ENCODE peak calls at places on chromosomes 5 and 9, in seven cellular contexts. One of them, this sample, is unnamed.

GRCh38 chr9:137916540-137916939 is 39.0 kb downstream of the CACNA1B start:
- DNase-seq in lung: no peak
- DNase-seq in BE2C: no peak
- DNase-seq in NCI-H510A: no peak
- DNase-seq in pancreas: no peak
- DNase-seq in uterus: no peak
- DNase-seq in psoas muscle: no peak
- DNase-seq in this sample: no peak

GRCh38 chr5:141521244-141521781 is 32.4 kb downstream of the PCDHGC5 start:
- DNase-seq in lung: no peak
- DNase-seq in uterus: no peak
- DNase-seq in psoas muscle: no peak
- DNase-seq in NCI-H510A: no peak
- DNase-seq in pancreas: no peak
- DNase-seq in BE2C: no peak
- DNase-seq in this sample: peak

GRCh38 chr9:130857864-130858730 is 23.0 kb downstream of the ABL1 start:
- DNase-seq in lung: no peak
- DNase-seq in uterus: peak
- DNase-seq in NCI-H510A: no peak
- DNase-seq in psoas muscle: peak
- DNase-seq in pancreas: no peak
- DNase-seq in BE2C: no peak
- DNase-seq in this sample: no peak

GRCh38 chr5:107381189-107381856 is 289.4 kb downstream of the EFNA5 start:
- DNase-seq in lung: no peak
- DNase-seq in uterus: no peak
- DNase-seq in NCI-H510A: no peak
- DNase-seq in psoas muscle: peak
- DNase-seq in pancreas: no peak
- DNase-seq in BE2C: no peak
- DNase-seq in this sample: no peak

GRCh38 chr5:72452515-72453259 is 54.5 kb downstream of the ZNF366 start:
- DNase-seq in BE2C: no peak
- DNase-seq in pancreas: no peak
- DNase-seq in lung: peak
- DNase-seq in uterus: peak
- DNase-seq in NCI-H510A: no peak
- DNase-seq in psoas muscle: peak
- DNase-seq in this sample: no peak

GRCh38 chr5:151528996-151529395 is 62.1 kb downstream of the FAT2 start:
- DNase-seq in psoas muscle: no peak
- DNase-seq in NCI-H510A: no peak
- DNase-seq in lung: no peak
- DNase-seq in uterus: no peak
- DNase-seq in BE2C: no peak
- DNase-seq in pancreas: no peak
- DNase-seq in this sample: no peak

GRCh38 chr5:77449981-77450380 is 42.1 kb downstream of the WDR41 start:
- DNase-seq in psoas muscle: no peak
- DNase-seq in BE2C: no peak
- DNase-seq in uterus: no peak
- DNase-seq in lung: no peak
- DNase-seq in pancreas: no peak
- DNase-seq in NCI-H510A: no peak
- DNase-seq in this sample: no peak

GRCh38 chr5:172283862-172284274 is 304 bp upstream of the UBTD2 start:
- DNase-seq in pancreas: peak
- DNase-seq in BE2C: peak
- DNase-seq in NCI-H510A: peak
- DNase-seq in uterus: peak
- DNase-seq in psoas muscle: peak
- DNase-seq in lung: peak
- DNase-seq in this sample: peak

GRCh38 chr5:97094579-97095317 is 47.7 kb downstream of the LIX1 start:
- DNase-seq in pancreas: no peak
- DNase-seq in lung: no peak
- DNase-seq in uterus: no peak
- DNase-seq in BE2C: no peak
- DNase-seq in psoas muscle: no peak
- DNase-seq in NCI-H510A: no peak
- DNase-seq in this sample: no peak

GRCh38 chr5:17854901-17855300 is 220.6 kb downstream of the TAF11L14 start:
- DNase-seq in NCI-H510A: no peak
- DNase-seq in uterus: no peak
- DNase-seq in pancreas: no peak
- DNase-seq in BE2C: no peak
- DNase-seq in lung: no peak
- DNase-seq in psoas muscle: no peak
- DNase-seq in this sample: no peak

GRCh38 chr5:52481216-52481615 is 306.5 kb upstream of the ITGA1 start:
- DNase-seq in psoas muscle: no peak
- DNase-seq in lung: no peak
- DNase-seq in uterus: no peak
- DNase-seq in pancreas: no peak
- DNase-seq in NCI-H510A: no peak
- DNase-seq in BE2C: no peak
- DNase-seq in this sample: no peak

GRCh38 chr9:624935-625505 is 216.5 kb upstream of the DMRT1 start:
- DNase-seq in NCI-H510A: no peak
- DNase-seq in lung: no peak
- DNase-seq in BE2C: no peak
- DNase-seq in psoas muscle: no peak
- DNase-seq in uterus: no peak
- DNase-seq in pancreas: no peak
- DNase-seq in this sample: no peak

GRCh38 chr5:114957384-114957783 is 212.3 kb downstream of the TRIM36 start:
- DNase-seq in BE2C: no peak
- DNase-seq in lung: no peak
- DNase-seq in psoas muscle: no peak
- DNase-seq in NCI-H510A: no peak
- DNase-seq in pancreas: no peak
- DNase-seq in uterus: no peak
- DNase-seq in this sample: no peak

GRCh38 chr5:57501414-57502321 is 19.1 kb upstream of the ACTBL2 start:
- DNase-seq in uterus: no peak
- DNase-seq in BE2C: peak
- DNase-seq in pancreas: no peak
- DNase-seq in NCI-H510A: no peak
- DNase-seq in lung: no peak
- DNase-seq in psoas muscle: no peak
- DNase-seq in this sample: no peak

GRCh38 chr5:141567513-141568117 is 51.2 kb downstream of the DIAPH1 start:
- DNase-seq in psoas muscle: no peak
- DNase-seq in lung: no peak
- DNase-seq in uterus: no peak
- DNase-seq in pancreas: no peak
- DNase-seq in BE2C: no peak
- DNase-seq in NCI-H510A: no peak
- DNase-seq in this sample: no peak

GRCh38 chr5:142545653-142546322 is 140.1 kb downstream of the FGF1 start:
- DNase-seq in pancreas: no peak
- DNase-seq in BE2C: no peak
- DNase-seq in lung: no peak
- DNase-seq in psoas muscle: no peak
- DNase-seq in NCI-H510A: no peak
- DNase-seq in uterus: no peak
- DNase-seq in this sample: no peak

GRCh38 chr9:107929439-107929838 is 439.9 kb upstream of the KLF4 start:
- DNase-seq in BE2C: no peak
- DNase-seq in uterus: peak
- DNase-seq in pancreas: no peak
- DNase-seq in NCI-H510A: no peak
- DNase-seq in psoas muscle: peak
- DNase-seq in lung: peak
- DNase-seq in this sample: no peak

GRCh38 chr9:35287986-35288515 is 126.2 kb downstream of the UNC13B start:
- DNase-seq in pancreas: no peak
- DNase-seq in NCI-H510A: no peak
- DNase-seq in lung: no peak
- DNase-seq in uterus: no peak
- DNase-seq in psoas muscle: no peak
- DNase-seq in BE2C: no peak
- DNase-seq in this sample: no peak

GRCh38 chr9:70412678-70413426 is 1.6 kb downstream of the KLF9 start:
- DNase-seq in pancreas: peak
- DNase-seq in NCI-H510A: peak
- DNase-seq in uterus: peak
- DNase-seq in lung: peak
- DNase-seq in BE2C: peak
- DNase-seq in psoas muscle: peak
- DNase-seq in this sample: no peak

GRCh38 chr9:77455312-77455927 is 192.7 kb downstream of the GNA14 start:
- DNase-seq in NCI-H510A: no peak
- DNase-seq in pancreas: no peak
- DNase-seq in lung: no peak
- DNase-seq in uterus: no peak
- DNase-seq in BE2C: peak
- DNase-seq in psoas muscle: no peak
- DNase-seq in this sample: no peak

GRCh38 chr9:134060546-134060945 is 7.3 kb downstream of the BRD3 start:
- DNase-seq in uterus: no peak
- DNase-seq in lung: no peak
- DNase-seq in NCI-H510A: no peak
- DNase-seq in BE2C: no peak
- DNase-seq in psoas muscle: no peak
- DNase-seq in pancreas: no peak
- DNase-seq in this sample: no peak

GRCh38 chr5:170552486-170553122 is 48.8 kb downstream of the KCNIP1 start:
- DNase-seq in BE2C: no peak
- DNase-seq in pancreas: no peak
- DNase-seq in lung: no peak
- DNase-seq in psoas muscle: peak
- DNase-seq in NCI-H510A: no peak
- DNase-seq in uterus: peak
- DNase-seq in this sample: no peak

GRCh38 chr9:127862075-127863011 is 7.9 kb upstream of the ENG start:
- DNase-seq in uterus: peak
- DNase-seq in NCI-H510A: no peak
- DNase-seq in pancreas: peak
- DNase-seq in BE2C: no peak
- DNase-seq in psoas muscle: peak
- DNase-seq in lung: peak
- DNase-seq in this sample: no peak

GRCh38 chr5:110903966-110904365 is 165.2 kb downstream of the SLC25A46 start:
- DNase-seq in lung: no peak
- DNase-seq in uterus: no peak
- DNase-seq in BE2C: no peak
- DNase-seq in NCI-H510A: no peak
- DNase-seq in pancreas: no peak
- DNase-seq in psoas muscle: no peak
- DNase-seq in this sample: no peak

GRCh38 chr5:134070979-134071849 is 43.3 kb upstream of the TCF7 start:
- DNase-seq in NCI-H510A: no peak
- DNase-seq in pancreas: peak
- DNase-seq in lung: no peak
- DNase-seq in uterus: no peak
- DNase-seq in BE2C: no peak
- DNase-seq in psoas muscle: no peak
- DNase-seq in this sample: no peak

GRCh38 chr5:18329346-18329745 is 695.1 kb downstream of the TAF11L14 start:
- DNase-seq in NCI-H510A: no peak
- DNase-seq in psoas muscle: no peak
- DNase-seq in lung: no peak
- DNase-seq in uterus: no peak
- DNase-seq in pancreas: no peak
- DNase-seq in BE2C: no peak
- DNase-seq in this sample: no peak

GRCh38 chr9:134456740-134457315 is 130.6 kb downstream of the RXRA start:
- DNase-seq in lung: no peak
- DNase-seq in psoas muscle: no peak
- DNase-seq in BE2C: no peak
- DNase-seq in uterus: no peak
- DNase-seq in pancreas: peak
- DNase-seq in NCI-H510A: no peak
- DNase-seq in this sample: no peak

GRCh38 chr5:171975262-171975876 is 31.1 kb downstream of the FBXW11 start:
- DNase-seq in uterus: no peak
- DNase-seq in psoas muscle: no peak
- DNase-seq in pancreas: no peak
- DNase-seq in lung: no peak
- DNase-seq in BE2C: no peak
- DNase-seq in NCI-H510A: no peak
- DNase-seq in this sample: no peak

GRCh38 chr9:112174223-112174964 is 703 bp downstream of the SUSD1 start:
- DNase-seq in NCI-H510A: peak
- DNase-seq in psoas muscle: peak
- DNase-seq in BE2C: peak
- DNase-seq in pancreas: peak
- DNase-seq in lung: peak
- DNase-seq in uterus: peak
- DNase-seq in this sample: peak

GRCh38 chr5:60578295-60578694 is 121.7 kb downstream of the DEPDC1B start:
- DNase-seq in pancreas: no peak
- DNase-seq in BE2C: no peak
- DNase-seq in NCI-H510A: no peak
- DNase-seq in lung: no peak
- DNase-seq in uterus: no peak
- DNase-seq in psoas muscle: no peak
- DNase-seq in this sample: no peak

GRCh38 chr9:130176760-130177159 is 4.6 kb downstream of the NCS1 start:
- DNase-seq in psoas muscle: no peak
- DNase-seq in uterus: no peak
- DNase-seq in lung: no peak
- DNase-seq in BE2C: no peak
- DNase-seq in pancreas: no peak
- DNase-seq in NCI-H510A: no peak
- DNase-seq in this sample: no peak

GRCh38 chr5:138459311-138459710 is 6.0 kb upstream of the EGR1 start:
- DNase-seq in lung: no peak
- DNase-seq in BE2C: no peak
- DNase-seq in pancreas: no peak
- DNase-seq in psoas muscle: peak
- DNase-seq in NCI-H510A: no peak
- DNase-seq in uterus: no peak
- DNase-seq in this sample: no peak

GRCh38 chr5:41094871-41095270 is 23.7 kb upstream of the MROH2B start:
- DNase-seq in lung: no peak
- DNase-seq in NCI-H510A: no peak
- DNase-seq in uterus: no peak
- DNase-seq in BE2C: no peak
- DNase-seq in pancreas: no peak
- DNase-seq in psoas muscle: no peak
- DNase-seq in this sample: no peak

GRCh38 chr5:114695292-114695904 is 333.5 kb downstream of the KCNN2 start:
- DNase-seq in psoas muscle: peak
- DNase-seq in pancreas: peak
- DNase-seq in NCI-H510A: no peak
- DNase-seq in lung: no peak
- DNase-seq in uterus: no peak
- DNase-seq in BE2C: no peak
- DNase-seq in this sample: no peak

GRCh38 chr5:2998106-2998505 is 246.6 kb upstream of the IRX2 start:
- DNase-seq in uterus: no peak
- DNase-seq in NCI-H510A: no peak
- DNase-seq in psoas muscle: no peak
- DNase-seq in pancreas: no peak
- DNase-seq in BE2C: no peak
- DNase-seq in lung: no peak
- DNase-seq in this sample: no peak